ENCODE peak calls at places on chromosomes 11 and 22, in nine cellular contexts. One of them, this sample, is unnamed.

GRCh38 chr11:132895340-132895739 is 637.0 kb downstream of the OPCML start:
- DNase-seq in stimulated activated CD4-positive, alpha-beta T cell treated with anti-CD3 and anti-CD28 coated beads, Interleukin-4, amount 100 ng/mL, for 48 hours: no peak
- DNase-seq in fibroblast of mammary gland: no peak
- DNase-seq in EH: no peak
- DNase-seq in A549: no peak
- DNase-seq in T-helper 9 cell: no peak
- DNase-seq in body of pancreas: no peak
- DNase-seq in HT-29: no peak
- DNase-seq in NCI-H460: no peak
- DNase-seq in this sample: no peak

GRCh38 chr22:43260346-43260745 is 73.4 kb upstream of the TTLL12 start:
- DNase-seq in stimulated activated CD4-positive, alpha-beta T cell treated with anti-CD3 and anti-CD28 coated beads, Interleukin-4, amount 100 ng/mL, for 48 hours: no peak
- DNase-seq in fibroblast of mammary gland: no peak
- DNase-seq in EH: no peak
- DNase-seq in A549: no peak
- DNase-seq in T-helper 9 cell: no peak
- DNase-seq in body of pancreas: no peak
- DNase-seq in HT-29: no peak
- DNase-seq in NCI-H460: no peak
- DNase-seq in this sample: no peak

GRCh38 chr11:31757245-31757835 is 53.8 kb downstream of the PAX6 start:
- DNase-seq in stimulated activated CD4-positive, alpha-beta T cell treated with anti-CD3 and anti-CD28 coated beads, Interleukin-4, amount 100 ng/mL, for 48 hours: no peak
- DNase-seq in fibroblast of mammary gland: peak; percentile 1
- DNase-seq in EH: no peak
- DNase-seq in A549: no peak
- DNase-seq in T-helper 9 cell: no peak
- DNase-seq in body of pancreas: no peak
- DNase-seq in HT-29: no peak
- DNase-seq in NCI-H460: no peak
- DNase-seq in this sample: peak; percentile 99

GRCh38 chr11:75325713-75326438 is 25.6 kb downstream of the ARRB1 start:
- DNase-seq in stimulated activated CD4-positive, alpha-beta T cell treated with anti-CD3 and anti-CD28 coated beads, Interleukin-4, amount 100 ng/mL, for 48 hours: peak; percentile 52
- DNase-seq in fibroblast of mammary gland: peak; percentile 96
- DNase-seq in EH: peak; percentile 89
- DNase-seq in A549: peak; percentile 83
- DNase-seq in T-helper 9 cell: no peak
- DNase-seq in body of pancreas: peak; percentile 71
- DNase-seq in HT-29: peak; percentile 69
- DNase-seq in NCI-H460: peak; percentile 24
- DNase-seq in this sample: no peak

GRCh38 chr11:102401905-102402304 is 50.7 kb downstream of the TMEM123 start:
- DNase-seq in stimulated activated CD4-positive, alpha-beta T cell treated with anti-CD3 and anti-CD28 coated beads, Interleukin-4, amount 100 ng/mL, for 48 hours: no peak
- DNase-seq in fibroblast of mammary gland: no peak
- DNase-seq in EH: no peak
- DNase-seq in A549: no peak
- DNase-seq in T-helper 9 cell: no peak
- DNase-seq in body of pancreas: no peak
- DNase-seq in HT-29: no peak
- DNase-seq in NCI-H460: no peak
- DNase-seq in this sample: no peak

GRCh38 chr11:28621648-28622215 is 513.5 kb downstream of the METTL15 start:
- DNase-seq in stimulated activated CD4-positive, alpha-beta T cell treated with anti-CD3 and anti-CD28 coated beads, Interleukin-4, amount 100 ng/mL, for 48 hours: no peak
- DNase-seq in fibroblast of mammary gland: peak; percentile 61
- DNase-seq in EH: peak; percentile 69
- DNase-seq in A549: no peak
- DNase-seq in T-helper 9 cell: no peak
- DNase-seq in body of pancreas: no peak
- DNase-seq in HT-29: no peak
- DNase-seq in NCI-H460: no peak
- DNase-seq in this sample: no peak

GRCh38 chr22:21920341-21921183 is 32.1 kb downstream of the PPM1F start:
- DNase-seq in stimulated activated CD4-positive, alpha-beta T cell treated with anti-CD3 and anti-CD28 coated beads, Interleukin-4, amount 100 ng/mL, for 48 hours: no peak
- DNase-seq in fibroblast of mammary gland: no peak
- DNase-seq in EH: no peak
- DNase-seq in A549: no peak
- DNase-seq in T-helper 9 cell: no peak
- DNase-seq in body of pancreas: no peak
- DNase-seq in HT-29: no peak
- DNase-seq in NCI-H460: no peak
- DNase-seq in this sample: no peak

GRCh38 chr11:32385998-32386397 is 49.3 kb downstream of the WT1 start:
- DNase-seq in stimulated activated CD4-positive, alpha-beta T cell treated with anti-CD3 and anti-CD28 coated beads, Interleukin-4, amount 100 ng/mL, for 48 hours: no peak
- DNase-seq in fibroblast of mammary gland: peak; percentile 49
- DNase-seq in EH: peak; percentile 21
- DNase-seq in A549: peak; percentile 61
- DNase-seq in T-helper 9 cell: no peak
- DNase-seq in body of pancreas: no peak
- DNase-seq in HT-29: peak; percentile 80
- DNase-seq in NCI-H460: peak; percentile 14
- DNase-seq in this sample: no peak

GRCh38 chr11:95659088-95659487 is 130.5 kb downstream of the FAM76B start:
- DNase-seq in stimulated activated CD4-positive, alpha-beta T cell treated with anti-CD3 and anti-CD28 coated beads, Interleukin-4, amount 100 ng/mL, for 48 hours: no peak
- DNase-seq in fibroblast of mammary gland: peak; percentile 74
- DNase-seq in EH: no peak
- DNase-seq in A549: no peak
- DNase-seq in T-helper 9 cell: no peak
- DNase-seq in body of pancreas: no peak
- DNase-seq in HT-29: no peak
- DNase-seq in NCI-H460: no peak
- DNase-seq in this sample: no peak

GRCh38 chr11:33819278-33819677 is 45.0 kb upstream of the FBXO3 start:
- DNase-seq in stimulated activated CD4-positive, alpha-beta T cell treated with anti-CD3 and anti-CD28 coated beads, Interleukin-4, amount 100 ng/mL, for 48 hours: no peak
- DNase-seq in fibroblast of mammary gland: no peak
- DNase-seq in EH: no peak
- DNase-seq in A549: no peak
- DNase-seq in T-helper 9 cell: no peak
- DNase-seq in body of pancreas: no peak
- DNase-seq in HT-29: no peak
- DNase-seq in NCI-H460: no peak
- DNase-seq in this sample: no peak

GRCh38 chr22:35458547-35459422 is 58.8 kb downstream of the MCM5 start:
- DNase-seq in stimulated activated CD4-positive, alpha-beta T cell treated with anti-CD3 and anti-CD28 coated beads, Interleukin-4, amount 100 ng/mL, for 48 hours: no peak
- DNase-seq in fibroblast of mammary gland: no peak
- DNase-seq in EH: no peak
- DNase-seq in A549: no peak
- DNase-seq in T-helper 9 cell: no peak
- DNase-seq in body of pancreas: no peak
- DNase-seq in HT-29: no peak
- DNase-seq in NCI-H460: no peak
- DNase-seq in this sample: no peak

GRCh38 chr22:18104566-18104965 is 6.0 kb upstream of the TUBA8 start:
- DNase-seq in stimulated activated CD4-positive, alpha-beta T cell treated with anti-CD3 and anti-CD28 coated beads, Interleukin-4, amount 100 ng/mL, for 48 hours: no peak
- DNase-seq in fibroblast of mammary gland: peak; percentile 75
- DNase-seq in EH: no peak
- DNase-seq in A549: no peak
- DNase-seq in T-helper 9 cell: no peak
- DNase-seq in body of pancreas: no peak
- DNase-seq in HT-29: no peak
- DNase-seq in NCI-H460: peak; percentile 35
- DNase-seq in this sample: no peak

GRCh38 chr11:41245184-41245583 is 214.3 kb downstream of the LRRC4C start:
- DNase-seq in stimulated activated CD4-positive, alpha-beta T cell treated with anti-CD3 and anti-CD28 coated beads, Interleukin-4, amount 100 ng/mL, for 48 hours: no peak
- DNase-seq in fibroblast of mammary gland: no peak
- DNase-seq in EH: no peak
- DNase-seq in A549: no peak
- DNase-seq in T-helper 9 cell: no peak
- DNase-seq in body of pancreas: peak; percentile 4
- DNase-seq in HT-29: no peak
- DNase-seq in NCI-H460: no peak
- DNase-seq in this sample: no peak

This sample was measured in NCI-H524.